ENCODE peak calls at places on chromosomes 6 and 20, in four cellular contexts. A is type B pancreatic cell, Q is mucosa of descending colon, R is GM23338. O is an unnamed sample.

GRCh38 chr20:8255945-8256632 is 124.0 kb downstream of the PLCB1 start:
- DNase-seq in A (no peak), Q (no peak), R (no peak), O (no peak)

GRCh38 chr6:87806635-87807034 is 104.6 kb upstream of the AKIRIN2 start:
- DNase-seq in A (no peak), Q (no peak), R (no peak), O (no peak)

GRCh38 chr6:79656134-79656533 is 25.0 kb downstream of the SH3BGRL2 start:
- DNase-seq in A (no peak), Q (no peak), R (no peak), O (no peak)

GRCh38 chr6:20447581-20448132 is 46.0 kb downstream of the E2F3 start:
- DNase-seq in A (no peak), Q (no peak), R (no peak), O (no peak)

GRCh38 chr6:158219229-158219628 is 51.1 kb downstream of the GTF2H5 start:
- DNase-seq in A (no peak), Q (no peak), R (no peak), O (no peak)

GRCh38 chr6:13711726-13712484 is at the start of gene RANBP9:
- DNase-seq in A (peak), Q (peak), R (peak), O (no peak)

GRCh38 chr6:114061116-114061515 is 90.2 kb upstream of the HDAC2 start:
- DNase-seq in A (no peak), Q (no peak), R (no peak), O (no peak)

GRCh38 chr6:109053285-109053684 is 41.4 kb downstream of the SESN1 start:
- DNase-seq in A (no peak), Q (no peak), R (peak), O (no peak)

GRCh38 chr6:139778688-139779087 is 404.2 kb upstream of the CITED2 start:
- DNase-seq in A (no peak), Q (no peak), R (no peak), O (no peak)

GRCh38 chr6:170097505-170098427 is 193.1 kb downstream of the DLL1 start:
- DNase-seq in A (peak), Q (no peak), R (no peak), O (no peak)

GRCh38 chr6:170177383-170178265 is 113.3 kb downstream of the DLL1 start:
- DNase-seq in A (peak), Q (no peak), R (no peak), O (no peak)

GRCh38 chr6:43001843-43002242 is 11.9 kb downstream of the MEA1 start:
- DNase-seq in A (no peak), Q (no peak), R (no peak), O (no peak)

DNA sequence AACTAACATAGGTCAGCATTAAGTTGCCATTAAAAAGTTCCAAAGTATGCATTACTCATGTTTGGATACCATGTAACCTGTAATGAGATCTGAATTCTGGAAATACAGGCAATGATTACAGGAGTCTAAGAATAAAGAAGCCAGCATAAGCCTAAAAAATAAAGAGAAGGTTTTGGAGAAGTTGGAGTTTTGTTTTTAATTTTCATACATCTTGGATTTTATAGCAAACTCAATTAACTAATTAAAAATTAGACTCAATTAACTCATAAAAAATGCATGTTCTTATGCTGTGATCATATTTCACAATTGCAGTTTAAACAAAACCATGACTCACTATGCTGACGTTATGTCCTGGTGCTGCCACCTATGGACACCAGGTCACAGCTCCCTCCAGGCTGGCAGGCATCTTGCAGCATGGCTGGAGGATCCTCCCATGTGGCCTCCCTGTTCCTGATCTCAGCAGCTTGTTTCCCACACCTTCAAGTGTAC is 648.8 kb upstream of the AGPAT4 start:
- DNase-seq in A (no peak), Q (peak), R (peak), O (no peak)
- TF ChIP-seq CTCF in A (peak), Q (no peak), R (peak), O (no peak)

GRCh38 chr6:31403283-31403989 is at the start of gene MICA:
- DNase-seq in A (peak), Q (peak), R (peak), O (peak)
- TF ChIP-seq CTCF in A (peak), Q (no peak), R (no peak), O (no peak)

GRCh38 chr6:145138469-145139185 is 596.7 kb downstream of the EPM2A start:
- DNase-seq in A (no peak), Q (no peak), R (no peak), O (no peak)

GRCh38 chr6:145135702-145136101 is 599.6 kb downstream of the EPM2A start:
- DNase-seq in A (no peak), Q (no peak), R (no peak), O (no peak)

GRCh38 chr6:145139451-145139850 is 595.9 kb downstream of the EPM2A start:
- DNase-seq in A (no peak), Q (no peak), R (no peak), O (no peak)

GRCh38 chr6:145139895-145140294 is 595.4 kb downstream of the EPM2A start:
- DNase-seq in A (no peak), Q (no peak), R (no peak), O (no peak)

DNA sequence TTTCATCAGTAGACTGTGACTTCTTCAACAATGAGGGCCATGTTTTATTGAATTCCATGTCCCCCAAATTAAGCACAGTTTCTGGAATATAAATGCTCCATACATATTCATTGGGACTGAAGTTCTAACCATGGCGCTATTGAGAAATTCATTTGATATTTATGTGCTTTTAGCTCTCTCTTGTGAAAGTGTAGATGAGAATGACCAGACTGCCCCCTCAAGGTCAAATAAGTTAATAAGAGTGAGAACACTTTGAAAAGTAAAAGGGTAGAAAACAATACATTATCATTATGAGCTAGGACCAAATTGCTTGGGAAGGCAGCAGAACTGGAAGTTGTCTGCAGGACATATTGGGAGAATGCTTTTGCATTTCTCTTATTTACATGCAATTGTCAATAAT is 597.9 kb downstream of the EPM2A start:
- DNase-seq in A (no peak), Q (no peak), R (peak), O (no peak)
- TF ChIP-seq CTCF in A (peak), Q (no peak), R (peak), O (no peak)

GRCh38 chr6:129434091-129434490 is 275.9 kb downstream of the ARHGAP18 start:
- DNase-seq in A (no peak), Q (no peak), R (no peak), O (no peak)

GRCh38 chr6:129429953-129430352 is 280.0 kb downstream of the ARHGAP18 start:
- DNase-seq in A (no peak), Q (no peak), R (no peak), O (no peak)

DNA sequence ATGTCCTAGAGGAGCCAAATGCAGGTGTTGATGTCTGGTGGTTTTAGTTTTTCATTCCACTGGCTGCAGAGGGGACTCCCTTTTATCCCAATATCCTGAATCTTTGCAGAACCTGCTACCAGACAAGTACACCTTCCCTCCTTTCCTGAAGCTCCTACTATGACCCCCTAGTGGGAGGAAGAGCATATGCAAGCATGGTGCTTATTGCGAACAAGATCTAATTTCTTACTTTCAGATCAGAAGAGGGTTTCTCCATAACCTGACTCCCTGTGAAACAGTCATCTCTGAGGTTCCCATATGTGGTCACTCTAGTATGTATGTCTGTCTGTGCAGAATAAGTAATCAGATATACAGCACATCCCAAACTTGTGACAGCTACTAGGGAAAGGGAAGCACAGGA is 277.2 kb downstream of the ARHGAP18 start:
- DNase-seq in A (no peak), Q (no peak), R (peak), O (no peak)
- TF ChIP-seq CTCF in A (peak), Q (no peak), R (peak), O (peak)

GRCh38 chr6:149436647-149437046 is 36.6 kb downstream of the SUMO4 start:
- DNase-seq in A (no peak), Q (no peak), R (no peak), O (no peak)

GRCh38 chr6:149439626-149440025 is 39.6 kb downstream of the SUMO4 start:
- DNase-seq in A (no peak), Q (no peak), R (no peak), O (no peak)

GRCh38 chr6:149435919-149436586 is 36.0 kb downstream of the SUMO4 start:
- DNase-seq in A (no peak), Q (no peak), R (no peak), O (no peak)

GRCh38 chr6:149438855-149439254 is 38.8 kb downstream of the SUMO4 start:
- DNase-seq in A (no peak), Q (no peak), R (no peak), O (no peak)

GRCh38 chr6:149437212-149437611 is 37.1 kb downstream of the SUMO4 start:
- DNase-seq in A (no peak), Q (no peak), R (no peak), O (no peak)
- TF ChIP-seq CTCF in A (no peak), Q (no peak), R (no peak), O (no peak)

GRCh38 chr20:35572838-35573237 is 31.0 kb downstream of the ERGIC3 start:
- DNase-seq in A (no peak), Q (no peak), R (peak), O (no peak)

GRCh38 chr20:35564905-35565304 is 23.0 kb downstream of the ERGIC3 start:
- DNase-seq in A (no peak), Q (peak), R (no peak), O (no peak)

GRCh38 chr20:35563834-35564233 is 22.0 kb downstream of the ERGIC3 start:
- DNase-seq in A (no peak), Q (peak), R (no peak), O (no peak)

GRCh38 chr20:35571566-35571965 is 29.7 kb downstream of the ERGIC3 start:
- DNase-seq in A (no peak), Q (no peak), R (no peak), O (no peak)

GRCh38 chr20:35568645-35569044 is 26.8 kb downstream of the ERGIC3 start:
- DNase-seq in A (no peak), Q (peak), R (peak), O (no peak)
- TF ChIP-seq CTCF in A (peak), Q (no peak), R (peak), O (peak)

DNA sequence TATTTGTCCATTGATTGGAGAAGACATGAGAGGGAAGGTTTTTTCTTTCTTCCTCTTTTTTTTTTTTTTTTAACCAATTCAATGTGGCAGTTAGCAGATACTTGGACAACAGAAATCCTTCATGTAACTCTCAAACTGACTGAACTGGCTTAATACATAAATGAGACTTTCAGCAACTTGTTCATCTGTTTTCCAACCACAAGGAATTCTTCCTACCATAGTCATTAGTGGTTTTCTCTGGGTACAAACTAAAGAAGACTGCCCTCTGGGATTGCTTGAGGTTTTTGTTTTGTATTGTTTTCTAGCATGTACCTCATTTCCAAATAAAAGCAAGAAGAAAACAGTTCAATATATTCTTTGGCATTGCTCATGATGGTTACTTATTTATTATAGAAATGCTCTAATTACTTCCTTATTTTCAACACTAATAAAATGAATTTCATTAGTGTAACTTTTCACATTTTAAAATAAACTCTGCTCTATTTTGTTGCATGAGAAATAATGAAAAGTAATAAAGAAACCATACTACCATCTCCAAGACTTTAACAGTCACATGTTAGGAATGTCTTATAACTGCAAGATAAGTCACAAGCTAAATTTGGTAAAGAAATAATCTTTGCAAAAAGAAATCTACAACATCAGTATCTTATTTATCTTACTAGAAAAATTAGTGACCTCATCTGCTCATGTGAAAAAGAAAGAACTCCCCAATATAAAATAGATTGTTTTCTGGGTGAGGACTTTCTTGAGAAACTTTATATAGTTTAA is 52.0 kb downstream of the ME1 start:
- DNase-seq in A (no peak), Q (no peak), R (no peak), O (no peak)
- TF ChIP-seq CTCF in A (no peak), Q (no peak), R (no peak), O (no peak)

GRCh38 chr6:55524441-55524840 is 54.6 kb downstream of the HMGCLL1 start:
- DNase-seq in A (no peak), Q (no peak), R (no peak), O (no peak)

GRCh38 chr6:55531496-55531895 is 47.5 kb downstream of the HMGCLL1 start:
- DNase-seq in A (no peak), Q (no peak), R (no peak), O (no peak)

DNA sequence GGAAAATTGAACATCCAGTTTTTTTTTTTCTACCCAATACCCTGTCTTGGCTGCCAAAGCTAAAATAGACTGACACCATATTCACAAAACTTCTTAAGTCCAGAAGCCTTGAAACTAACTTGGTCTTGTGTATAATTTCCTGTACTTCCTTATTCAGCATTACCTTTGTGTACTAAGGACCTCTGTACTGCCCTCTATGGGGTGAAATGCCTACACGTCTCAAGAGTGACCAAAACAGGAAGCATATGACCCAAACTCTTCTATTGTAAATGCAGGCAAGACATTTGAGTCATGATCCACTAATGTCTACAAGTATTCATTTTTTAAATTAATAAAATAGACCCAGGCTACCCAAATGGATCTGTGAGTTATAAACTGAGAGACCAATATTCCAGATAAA is 50.4 kb downstream of the HMGCLL1 start:
- DNase-seq in A (no peak), Q (no peak), R (peak), O (peak)
- TF ChIP-seq CTCF in A (peak), Q (no peak), R (peak), O (peak)

O was measured in GM12864.